ENCODE peak calls at places on chromosomes 12 and 14, in four cellular contexts. B is GM20000, S is GM13976, G is psoas muscle. Q is an unnamed sample.
A peak's percentile ranks its signal among the peaks of the same experiment; 100 is the strongest.

GRCh38 chr12:58776144-58776543 is 144.2 kb downstream of the LRIG3 start:
- DNase-seq in B (no peak), S (no peak), G (no peak), Q (no peak)

GRCh38 chr12:11545438-11546330 is 103.8 kb upstream of the ETV6 start:
- DNase-seq in B (peak; percentile 83), S (peak; percentile 73), G (no peak), Q (peak; percentile 68)

GRCh38 chr12:24079083-24079482 is 129.6 kb upstream of the SOX5 start:
- DNase-seq in B (no peak), S (no peak), G (no peak), Q (no peak)

GRCh38 chr14:42930058-42930457 is 1323.4 kb downstream of the LRFN5 start:
- DNase-seq in B (no peak), S (no peak), G (no peak), Q (no peak)

GRCh38 chr12:49633703-49634311 is 10.4 kb downstream of the PRPF40B start:
- DNase-seq in B (no peak), S (no peak), G (no peak), Q (no peak)

GRCh38 chr12:56955631-56956256 is 1.7 kb downstream of the RDH16 start:
- DNase-seq in B (peak; percentile 7), S (no peak), G (no peak), Q (no peak)

GRCh38 chr12:47236109-47236714 is 156.5 kb upstream of the AMIGO2 start:
- DNase-seq in B (no peak), S (no peak), G (no peak), Q (no peak)

GRCh38 chr12:1173806-1174617 is 183.0 kb downstream of the ERC1 start:
- DNase-seq in B (no peak), S (no peak), G (no peak), Q (no peak)

GRCh38 chr12:57887631-57888406 is 41.3 kb upstream of the CTDSP2 start:
- DNase-seq in B (no peak), S (no peak), G (no peak), Q (no peak)

GRCh38 chr12:14777271-14777670 is 26.0 kb downstream of the WBP11 start:
- DNase-seq in B (no peak), S (no peak), G (no peak), Q (no peak)

GRCh38 chr14:103094406-103095209 is at the start of gene EXOC3L4:
- DNase-seq in B (no peak), S (no peak), G (no peak), Q (no peak)

GRCh38 chr12:30152705-30153104 is 369.0 kb upstream of the TMTC1 start:
- DNase-seq in B (no peak), S (no peak), G (no peak), Q (no peak)

GRCh38 chr12:128178971-128179370 is 88.0 kb upstream of the TMEM132C start:
- DNase-seq in B (no peak), S (no peak), G (no peak), Q (no peak)

GRCh38 chr14:99440278-99440677 is 40.4 kb downstream of the SETD3 start:
- DNase-seq in B (no peak), S (no peak), G (no peak), Q (no peak)
- TF ChIP-seq CTCF in B (no peak), S (no peak), G (no peak), Q (no peak)

DNA sequence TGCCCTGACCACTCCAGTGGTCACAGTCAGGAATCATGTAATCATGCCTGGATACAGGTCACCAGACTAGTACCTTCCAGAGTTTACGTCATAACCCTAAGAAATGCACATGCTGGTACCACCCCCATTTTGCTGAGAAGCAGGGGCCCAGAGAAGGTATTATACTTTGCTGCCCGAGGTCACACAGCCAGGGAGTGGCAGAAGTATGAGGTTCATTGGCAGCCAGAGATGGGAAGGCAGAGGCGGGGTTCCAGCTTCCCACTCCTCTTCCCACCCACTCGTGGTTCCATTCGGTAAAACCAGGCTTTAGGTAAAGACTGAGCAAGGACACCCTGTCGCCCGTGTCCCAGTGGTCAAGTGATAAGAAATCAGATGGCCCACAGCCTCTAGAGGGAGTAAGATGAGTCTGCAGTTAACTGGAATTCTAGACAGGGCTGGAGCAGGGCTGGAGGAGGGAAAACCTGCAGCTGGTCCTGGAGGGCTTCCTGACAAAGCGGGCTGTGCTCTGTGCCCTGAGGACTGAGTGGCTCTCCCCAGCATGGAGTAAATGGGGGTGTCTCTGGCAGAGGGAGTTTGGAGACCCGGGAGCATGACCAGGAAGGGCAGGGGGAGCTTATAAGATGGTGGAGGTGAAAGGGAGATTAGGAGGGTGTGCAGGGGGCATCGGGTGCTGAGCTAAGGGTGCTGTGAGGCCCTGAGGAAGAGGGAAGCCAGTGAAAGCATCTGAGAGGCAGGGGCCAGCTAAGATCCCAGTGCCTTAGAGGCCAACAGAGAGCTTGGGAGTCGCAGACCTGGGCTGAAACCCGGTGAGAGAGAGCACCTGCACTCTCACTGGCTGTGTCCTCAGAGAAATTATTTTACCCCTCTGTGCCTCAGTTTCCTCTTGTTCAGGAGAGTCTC is 5.7 kb downstream of the FAM222A start:
- DNase-seq in B (no peak), S (no peak), G (no peak), Q (no peak)
- TF ChIP-seq CTCF in B (no peak), S (no peak), G (peak; percentile 26), Q (no peak)

DNA sequence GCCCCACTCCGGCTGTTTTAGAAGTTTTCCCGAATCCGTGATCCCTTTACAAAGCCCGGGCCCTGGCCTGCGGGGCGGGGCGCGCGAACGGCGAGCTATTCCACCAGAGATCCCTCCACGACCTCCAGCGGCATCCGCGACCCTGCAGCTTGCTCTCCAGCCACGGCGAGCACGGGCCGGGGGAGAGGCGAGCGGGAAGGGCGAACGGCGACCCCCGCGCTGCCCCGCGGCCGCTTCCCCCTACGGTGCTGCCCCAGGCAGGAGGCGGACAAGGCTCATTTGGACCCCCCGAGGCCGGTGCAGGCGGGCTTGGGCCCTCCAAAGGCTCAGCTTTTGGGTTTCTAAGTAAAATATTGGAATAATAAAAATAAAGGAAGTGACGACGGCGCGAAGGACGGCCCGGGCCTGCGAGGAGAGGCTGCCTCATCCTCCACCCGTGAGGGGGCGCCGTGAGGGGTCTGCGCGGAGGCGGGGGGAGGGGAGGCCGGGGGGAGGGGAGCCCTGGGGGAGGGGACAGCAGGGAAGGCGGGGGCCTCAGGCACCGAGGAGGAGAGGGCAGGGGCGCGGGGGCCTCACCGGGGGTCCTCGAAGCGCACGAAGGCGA is 600 bp downstream of the SRSF9 start:
- DNase-seq in B (peak; percentile 77), S (peak; percentile 76), G (peak; percentile 64), Q (peak; percentile 63)
- TF ChIP-seq CTCF in B (no peak), S (peak; percentile 21), G (no peak), Q (peak; percentile 35)

GRCh38 chr12:113250045-113250444 is 28.8 kb downstream of the TPCN1 start:
- DNase-seq in B (no peak), S (no peak), G (peak; percentile 38), Q (no peak)
- TF ChIP-seq CTCF in B (no peak), S (no peak), G (no peak), Q (no peak)

DNA sequence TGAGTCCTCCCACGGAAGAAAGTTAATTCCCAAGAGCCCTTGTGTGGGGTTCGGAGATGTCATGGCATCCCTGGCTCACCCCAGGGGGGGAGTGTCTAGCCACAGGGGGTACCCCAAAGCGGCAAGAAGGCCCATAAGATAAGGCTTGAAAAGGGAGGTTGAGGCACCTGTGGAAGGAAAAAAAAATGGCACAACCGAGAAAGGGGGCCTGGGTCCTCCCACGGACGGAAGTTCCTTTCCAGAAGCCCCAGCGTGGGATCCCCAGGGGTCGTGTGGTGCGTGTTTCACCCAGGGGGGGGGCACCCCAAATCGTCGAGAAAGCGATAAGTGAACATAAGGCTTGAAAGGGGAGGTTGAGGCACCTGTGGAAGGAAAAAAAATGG is 266.7 kb downstream of the ALG10 start:
- DNase-seq in B (no peak), S (no peak), G (peak; percentile 30), Q (no peak)
- TF ChIP-seq CTCF in B (no peak), S (no peak), G (no peak), Q (no peak)

DNA sequence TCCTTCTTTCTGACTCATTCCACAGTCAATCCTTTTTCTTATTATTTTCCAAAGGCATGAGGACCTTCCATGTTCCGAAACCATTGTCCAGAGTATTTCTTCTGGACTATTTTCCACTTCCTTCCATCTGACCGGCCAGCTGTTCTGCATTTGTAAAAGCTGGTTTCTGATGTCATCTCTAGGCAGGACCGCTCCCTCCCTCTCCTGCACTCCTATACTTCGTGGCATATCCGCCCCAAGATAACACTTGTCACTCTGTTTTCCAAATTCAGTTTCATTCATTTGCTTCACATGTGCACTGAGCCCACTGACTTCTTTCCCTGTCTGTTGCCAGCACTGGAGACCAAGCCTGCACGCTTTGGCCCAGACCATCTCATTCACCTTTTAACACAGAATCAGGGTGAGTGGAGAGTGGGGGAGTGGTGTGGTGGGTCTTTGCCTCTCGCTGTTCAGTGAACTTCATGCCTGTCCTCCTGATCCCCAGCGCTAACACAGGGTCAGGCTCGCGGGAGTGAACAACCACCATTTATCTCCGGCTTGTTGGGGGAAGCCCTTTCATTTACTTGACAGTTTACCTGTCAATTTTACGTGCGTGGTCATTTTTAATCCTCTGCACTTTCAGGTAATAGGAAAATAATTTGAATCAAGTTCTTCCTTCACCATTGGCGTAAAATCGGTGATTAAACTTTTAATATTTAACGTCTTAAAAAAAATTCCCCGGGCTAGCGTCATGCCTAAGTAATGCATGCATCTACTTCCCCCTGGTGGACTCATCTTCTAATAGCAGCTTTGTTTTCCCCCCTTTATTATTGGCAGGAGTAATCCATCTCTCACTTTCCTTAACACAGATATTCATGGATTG is 52.5 kb downstream of the C12orf75 start:
- DNase-seq in B (peak; percentile 60), S (peak; percentile 78), G (no peak), Q (peak; percentile 67)
- TF ChIP-seq CTCF in B (peak; percentile 45), S (peak; percentile 59), G (peak; percentile 81), Q (peak; percentile 61)

GRCh38 chr12:94725375-94726168 is 75.2 kb upstream of the TMCC3 start:
- DNase-seq in B (no peak), S (no peak), G (no peak), Q (no peak)
- TF ChIP-seq CTCF in B (peak; percentile 6), S (no peak), G (peak; percentile 29), Q (peak; percentile 36)

DNA sequence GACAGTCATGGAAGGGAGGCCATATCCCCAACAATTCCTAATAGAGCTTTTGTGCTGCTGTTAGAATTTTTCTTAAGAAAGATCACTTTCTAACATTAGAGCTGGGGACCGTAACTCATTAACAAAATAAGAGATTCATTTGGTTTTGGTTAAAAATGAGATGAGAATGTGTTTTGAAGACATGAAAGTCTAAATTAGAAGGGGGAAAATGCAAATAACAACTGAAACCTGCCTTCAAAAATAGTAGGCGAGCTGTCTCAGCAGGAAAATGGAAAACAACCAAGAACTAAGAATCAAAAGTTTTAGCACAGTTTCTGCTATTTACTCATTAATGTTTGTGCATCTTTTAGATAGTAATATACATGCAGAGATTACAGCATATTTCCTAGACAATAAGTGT is 38.2 kb upstream of the TMTC2 start:
- DNase-seq in B (no peak), S (no peak), G (no peak), Q (no peak)
- TF ChIP-seq CTCF in B (no peak), S (no peak), G (no peak), Q (no peak)

Q was measured in GM10248.